ENCODE peak calls at places on chromosomes 12 and 14, in four cellular contexts. M is H1, C is K562, H is GM12878. Q is an unnamed sample.
A peak's percentile ranks its signal among the peaks of the same experiment; 100 is the strongest.

GRCh38 chr12:55736780-55737580 is 5.9 kb upstream of the GDF11 start:
- DNase-seq in M (peak; percentile 93), C (peak; percentile 69), H (no peak), Q (peak; percentile 65)

GRCh38 chr12:60947533-60947932 is 1312.7 kb upstream of the USP15 start:
- DNase-seq in M (no peak), C (no peak), H (no peak), Q (no peak)

GRCh38 chr14:20516921-20517320 is 11.6 kb downstream of the RNASE10 start:
- DNase-seq in M (no peak), C (no peak), H (no peak), Q (no peak)

GRCh38 chr12:75725505-75726120 is 214.2 kb upstream of the KRR1 start:
- DNase-seq in M (no peak), C (no peak), H (no peak), Q (no peak)

GRCh38 chr12:130675791-130676190 is 40.3 kb downstream of the RIMBP2 start:
- DNase-seq in M (no peak), C (no peak), H (no peak), Q (no peak)

GRCh38 chr12:109552971-109553370 is 20.3 kb downstream of the MMAB start:
- DNase-seq in M (no peak), C (no peak), H (no peak), Q (no peak)

GRCh38 chr12:89348894-89349669 is 3.2 kb downstream of the DUSP6 start:
- DNase-seq in M (no peak), C (no peak), H (no peak), Q (no peak)

GRCh38 chr12:106296179-106296877 is 6.2 kb upstream of the TCP11L2 start:
- DNase-seq in M (no peak), C (no peak), H (no peak), Q (no peak)

GRCh38 chr12:102939670-102940222 is 17.7 kb upstream of the ASCL1 start:
- DNase-seq in M (no peak), C (no peak), H (no peak), Q (no peak)

GRCh38 chr12:124551268-124552144 is 15.9 kb downstream of the NCOR2 start:
- DNase-seq in M (no peak), C (peak; percentile 54), H (no peak), Q (peak; percentile 47)

GRCh38 chr12:98741615-98742265 is 96.7 kb downstream of the APAF1 start:
- DNase-seq in M (no peak), C (peak; percentile 33), H (no peak), Q (no peak)

GRCh38 chr12:78308701-78309100 is 478.0 kb downstream of the NAV3 start:
- DNase-seq in M (no peak), C (no peak), H (no peak), Q (no peak)

GRCh38 chr14:30550335-30550734 is 8.6 kb upstream of the G2E3 start:
- DNase-seq in M (no peak), C (no peak), H (no peak), Q (no peak)

GRCh38 chr14:63248211-63248610 is 44.0 kb downstream of the RHOJ start:
- DNase-seq in M (no peak), C (no peak), H (no peak), Q (no peak)

GRCh38 chr12:87812711-87813110 is 216.5 kb downstream of the C12orf50 start:
- DNase-seq in M (no peak), C (no peak), H (no peak), Q (no peak)

GRCh38 chr12:54195080-54195479 is 6.3 kb upstream of the SMUG1 start:
- DNase-seq in M (no peak), C (no peak), H (no peak), Q (no peak)

GRCh38 chr12:68832504-68832867 is 24.5 kb downstream of the MDM2 start:
- DNase-seq in M (no peak), C (no peak), H (no peak), Q (no peak)
- TF ChIP-seq NRF1 in M (no peak), C (no peak), H (no peak), Q (no peak)

GRCh38 chr14:104976198-104977007 is 1.8 kb downstream of the AHNAK2 start:
- DNase-seq in M (peak; percentile 90), C (peak; percentile 71), H (peak; percentile 5), Q (peak; percentile 92)
- TF ChIP-seq NRF1 in M (no peak), C (no peak), H (no peak), Q (no peak)

GRCh38 chr12:58934528-58934927 is 14.2 kb upstream of the LRIG3 start:
- DNase-seq in M (no peak), C (no peak), H (no peak), Q (no peak)

GRCh38 chr12:58927112-58927511 is 6.8 kb upstream of the LRIG3 start:
- DNase-seq in M (no peak), C (no peak), H (no peak), Q (no peak)

GRCh38 chr12:58933068-58933681 is 12.9 kb upstream of the LRIG3 start:
- DNase-seq in M (no peak), C (no peak), H (no peak), Q (no peak)

GRCh38 chr12:58930770-58931324 is 10.5 kb upstream of the LRIG3 start:
- DNase-seq in M (no peak), C (no peak), H (no peak), Q (no peak)

DNA sequence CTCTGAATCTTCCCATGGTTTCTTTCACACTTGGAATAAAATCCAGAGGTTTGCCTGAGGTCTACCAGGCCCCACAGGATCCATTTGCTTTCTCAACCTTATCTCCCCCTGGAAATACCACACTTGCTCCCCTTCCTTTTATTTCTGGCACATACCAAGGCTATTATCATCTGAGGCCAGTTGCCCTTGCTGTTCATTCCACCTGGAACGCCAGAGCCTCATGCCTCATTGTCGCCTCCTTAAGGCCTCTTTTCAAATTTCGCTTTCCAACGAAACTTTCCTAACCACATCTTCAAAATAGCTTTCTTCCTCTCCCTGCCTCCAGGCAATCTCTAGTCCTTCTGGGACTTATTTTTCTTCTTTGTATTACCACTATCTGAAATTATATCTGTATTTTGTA is 11.2 kb upstream of the LRIG3 start:
- DNase-seq in M (no peak), C (no peak), H (no peak), Q (no peak)
- TF ChIP-seq NRF1 in M (no peak), C (no peak), H (no peak), Q (no peak)

DNA sequence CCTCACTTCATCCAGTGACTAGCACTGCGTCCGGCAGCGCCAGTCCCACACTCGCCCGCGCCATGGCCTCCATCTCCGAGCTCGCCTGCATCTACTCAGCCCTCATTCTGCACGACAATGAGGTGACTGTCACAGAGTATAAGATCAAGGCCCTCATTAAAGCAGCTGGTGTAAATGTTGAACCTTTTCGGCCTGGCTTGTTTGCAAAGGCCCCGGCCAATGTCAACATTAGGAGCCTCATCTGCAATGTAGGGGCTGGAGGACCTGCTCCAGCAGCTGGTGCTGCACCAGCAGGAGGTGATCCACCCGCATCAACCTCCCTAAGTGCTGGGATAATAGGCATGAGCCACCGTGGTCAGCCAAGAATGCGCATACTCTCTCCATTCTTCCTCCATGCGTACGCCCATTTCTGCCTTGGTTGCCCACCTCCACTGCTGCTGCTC is 59.9 kb downstream of the IRF2BPL start:
- DNase-seq in M (no peak), C (no peak), H (no peak), Q (no peak)
- TF ChIP-seq NRF1 in M (no peak), C (no peak), H (no peak), Q (no peak)

DNA sequence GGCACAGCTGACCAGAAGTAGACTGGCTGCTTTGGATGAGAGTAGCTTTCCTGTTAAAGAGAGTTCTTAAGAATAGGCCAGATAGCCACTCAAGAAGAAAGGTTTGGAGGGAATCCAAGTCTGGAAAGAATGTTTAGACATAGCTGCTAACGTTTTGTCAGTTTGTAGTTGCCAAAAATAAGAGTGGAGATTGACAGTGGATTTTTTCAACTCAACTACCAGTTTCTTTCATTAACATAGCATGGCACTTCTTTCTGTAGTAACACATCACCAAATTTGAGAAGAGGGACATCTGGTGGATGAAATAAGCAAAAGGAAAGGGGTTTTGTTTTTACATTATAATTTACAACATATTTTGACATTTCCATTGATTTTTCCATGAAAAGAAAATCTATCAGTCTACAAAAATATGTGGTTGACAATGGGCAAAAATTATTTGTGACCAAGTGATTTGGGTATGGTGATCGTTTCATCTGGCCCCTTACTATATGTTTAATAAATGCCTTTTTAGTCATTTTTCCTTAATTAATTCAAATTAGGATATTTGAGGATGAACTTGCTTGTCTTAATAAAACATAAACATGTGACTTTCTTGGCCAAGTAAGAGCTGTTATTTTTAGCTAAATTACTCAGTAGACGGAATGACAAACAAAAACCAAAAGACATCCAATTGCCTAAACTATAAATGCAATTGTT is 71.1 kb downstream of the PTPRR start:
- DNase-seq in M (no peak), C (peak; percentile 24), H (no peak), Q (peak; percentile 5)
- TF ChIP-seq NRF1 in M (no peak), C (no peak), H (no peak), Q (no peak)

GRCh38 chr12:47082963-47083621 is 3.3 kb upstream of the AMIGO2 start:
- DNase-seq in M (no peak), C (peak; percentile 20), H (no peak), Q (no peak)
- TF ChIP-seq NRF1 in M (no peak), C (no peak), H (no peak), Q (no peak)

GRCh38 chr12:113469224-113469652 is 2.4 kb downstream of the LHX5 start:
- DNase-seq in M (no peak), C (no peak), H (no peak), Q (no peak)

GRCh38 chr12:113466770-113467153 is 4.9 kb downstream of the LHX5 start:
- DNase-seq in M (no peak), C (no peak), H (no peak), Q (no peak)

GRCh38 chr12:113468365-113469223 is 3.1 kb downstream of the LHX5 start:
- DNase-seq in M (peak; percentile 56), C (no peak), H (no peak), Q (peak; percentile 27)

GRCh38 chr12:113467154-113467513 is 4.5 kb downstream of the LHX5 start:
- DNase-seq in M (peak; percentile 66), C (no peak), H (no peak), Q (peak; percentile 40)

DNA sequence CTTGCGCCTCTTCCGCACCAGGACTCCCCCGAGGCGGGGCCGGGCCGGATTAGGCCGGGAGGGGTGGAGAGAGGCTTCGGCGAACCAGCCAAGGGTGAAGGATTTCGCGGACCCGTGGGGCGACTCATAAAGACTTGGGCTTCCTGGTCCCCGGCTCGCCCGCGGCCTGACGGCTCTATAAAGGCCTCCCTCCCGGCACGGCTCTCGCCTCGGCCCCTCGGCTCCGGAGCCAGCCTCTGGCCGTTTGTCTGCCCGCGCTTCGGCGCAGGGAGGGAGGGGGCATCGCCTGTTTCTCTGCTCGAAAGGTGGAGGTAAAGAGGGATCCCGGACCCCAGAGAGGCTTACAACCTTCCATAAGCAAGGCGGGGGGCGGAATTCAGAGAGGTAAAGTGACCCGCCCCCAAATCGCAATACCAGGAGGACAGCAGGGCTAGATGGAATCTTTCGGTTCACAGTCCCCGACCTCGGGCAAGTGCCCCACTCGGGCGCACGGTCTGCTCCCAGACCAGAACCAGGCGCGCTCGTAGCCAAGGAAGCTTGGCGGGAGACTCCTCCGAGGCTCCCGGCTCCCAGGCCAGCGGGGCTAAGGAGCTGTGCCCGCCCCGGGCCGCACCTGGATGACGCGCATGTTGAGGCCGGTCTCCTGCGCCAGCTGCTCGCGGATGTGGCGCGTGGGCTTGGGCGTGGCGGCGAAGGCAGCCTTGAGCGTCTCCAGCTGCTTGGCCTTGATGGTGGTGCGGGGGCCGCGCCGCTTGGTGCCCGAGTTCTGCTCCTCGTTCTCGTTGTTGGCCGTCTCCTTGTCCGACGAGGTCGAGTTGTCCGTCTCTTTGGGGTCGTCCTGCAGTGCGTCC is 3.9 kb downstream of the LHX5 start:
- DNase-seq in M (peak; percentile 82), C (peak; percentile 37), H (no peak), Q (peak; percentile 29)
- TF ChIP-seq NRF1 in M (no peak), C (no peak), H (no peak), Q (no peak)

GRCh38 chr12:113133036-113133435 is 2.5 kb downstream of the RASAL1 start:
- DNase-seq in M (no peak), C (no peak), H (no peak), Q (peak; percentile 34)
- TF ChIP-seq NRF1 in M (no peak), C (no peak), H (no peak), Q (no peak)

GRCh38 chr14:98470663-98471062 is 801.3 kb downstream of the BCL11B start:
- DNase-seq in M (no peak), C (no peak), H (no peak), Q (no peak)
- TF ChIP-seq NRF1 in M (no peak), C (no peak), H (no peak), Q (no peak)

Q was measured in SK-N-SH.